ENCODE peak calls at places on chromosome 3, in five cellular contexts. E, P, D, Q and I are unnamed samples.

GRCh38 chr3:32423956-32424558 is 32.4 kb downstream of the CMTM7 start:
- DNase-seq in E (no peak), P (peak; percentile 37), D (no peak), Q (no peak), I (no peak)

GRCh38 chr3:62421275-62421674 is 47.9 kb upstream of the FEZF2 start:
- DNase-seq in E (no peak), P (no peak), D (no peak), Q (no peak), I (no peak)

GRCh38 chr3:73610493-73610892 is 14.2 kb downstream of the PDZRN3 start:
- DNase-seq in E (no peak), P (no peak), D (no peak), Q (no peak), I (no peak)

GRCh38 chr3:184305577-184305976 is 6.5 kb downstream of the PSMD2 start:
- DNase-seq in E (peak; percentile 38), P (no peak), D (no peak), Q (no peak), I (no peak)

GRCh38 chr3:13170317-13170716 is 97.1 kb upstream of the IQSEC1 start:
- DNase-seq in E (no peak), P (no peak), D (no peak), Q (no peak), I (no peak)

GRCh38 chr3:141575879-141576743 is 89.3 kb downstream of the RASA2 start:
- DNase-seq in E (peak; percentile 26), P (no peak), D (no peak), Q (no peak), I (no peak)

GRCh38 chr3:186315581-186316354 is 46.3 kb downstream of the DGKG start:
- DNase-seq in E (no peak), P (no peak), D (no peak), Q (no peak), I (no peak)

GRCh38 chr3:181880339-181880738 is 168.6 kb downstream of the SOX2 start:
- DNase-seq in E (no peak), P (peak; percentile 64), D (no peak), Q (no peak), I (no peak)

GRCh38 chr3:30167511-30168135 is 438.8 kb upstream of the TGFBR2 start:
- DNase-seq in E (no peak), P (no peak), D (no peak), Q (no peak), I (no peak)

GRCh38 chr3:136023264-136023978 is 57.9 kb downstream of the PPP2R3A start:
- DNase-seq in E (no peak), P (no peak), D (no peak), Q (no peak), I (no peak)

GRCh38 chr3:4982773-4983738 is 3.8 kb downstream of the BHLHE40 start:
- DNase-seq in E (peak; percentile 60), P (peak; percentile 62), D (no peak), Q (no peak), I (no peak)

GRCh38 chr3:32347286-32348125 is 44.1 kb upstream of the CMTM7 start:
- DNase-seq in E (no peak), P (peak; percentile 53), D (no peak), Q (no peak), I (no peak)

GRCh38 chr3:120145498-120146285 is 51.4 kb upstream of the GSK3B start:
- DNase-seq in E (no peak), P (no peak), D (peak; percentile 56), Q (no peak), I (peak; percentile 15)

GRCh38 chr3:120147072-120147871 is 53.0 kb upstream of the GSK3B start:
- DNase-seq in E (peak; percentile 39), P (no peak), D (peak; percentile 46), Q (no peak), I (no peak)

GRCh38 chr3:120151796-120152195 is 57.5 kb upstream of the GSK3B start:
- DNase-seq in E (no peak), P (no peak), D (no peak), Q (no peak), I (no peak)

GRCh38 chr3:120144267-120144666 is 50.0 kb upstream of the GSK3B start:
- DNase-seq in E (no peak), P (no peak), D (no peak), Q (no peak), I (no peak)

DNA sequence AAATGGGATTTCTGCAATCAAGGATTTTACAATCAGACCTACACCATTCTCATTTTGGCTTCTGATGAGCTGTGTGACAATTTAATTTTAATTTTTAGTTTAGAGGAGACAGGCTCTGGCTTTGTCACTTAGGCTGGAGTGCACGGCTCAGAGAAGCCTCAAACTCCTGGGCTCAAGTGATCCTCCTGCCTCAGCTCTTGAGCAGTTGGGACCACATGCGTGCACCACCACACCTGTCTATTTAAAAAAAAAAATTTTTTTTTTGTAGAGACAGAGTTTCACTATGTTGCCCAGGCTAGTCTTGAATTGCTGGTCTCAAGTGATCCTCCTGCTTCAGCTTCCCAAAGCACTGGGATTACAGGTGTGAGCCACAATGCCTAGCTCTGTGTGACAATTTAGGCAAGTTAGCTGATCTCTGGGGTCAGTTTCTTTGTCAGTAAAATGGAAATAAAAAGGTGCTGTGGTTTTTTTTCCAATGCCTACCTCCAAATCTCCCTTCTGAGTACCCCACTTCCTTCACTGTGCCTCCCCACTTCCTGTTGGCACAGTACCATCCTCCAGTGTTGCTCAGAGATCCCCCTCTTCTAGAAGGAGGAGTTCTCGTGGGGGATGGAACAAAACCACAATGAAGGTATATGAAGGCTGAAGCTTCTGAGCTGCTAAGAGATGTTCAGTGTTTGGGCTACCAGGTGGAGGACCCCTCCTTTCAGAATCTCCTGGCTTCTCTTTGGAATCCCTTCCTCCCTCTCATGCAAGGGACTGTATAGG is 54.1 kb upstream of the GSK3B start:
- DNase-seq in E (peak; percentile 4), P (no peak), D (no peak), Q (no peak), I (no peak)
- TF ChIP-seq POLR2A in E (no peak), P (no peak), D (no peak), Q (no peak), I (no peak)

GRCh38 chr3:193844472-193844871 is 251.5 kb downstream of the OPA1 start:
- DNase-seq in E (no peak), P (no peak), D (no peak), Q (no peak), I (no peak)
- TF ChIP-seq POLR2A in E (no peak), P (no peak), D (no peak), Q (no peak), I (no peak)

GRCh38 chr3:9503283-9503682 is 50.3 kb downstream of the LHFPL4 start:
- DNase-seq in E (peak; percentile 77), P (peak; percentile 90), D (peak; percentile 37), Q (peak; percentile 73), I (peak; percentile 64)

GRCh38 chr3:9500108-9501050 is 53.2 kb downstream of the LHFPL4 start:
- DNase-seq in E (peak; percentile 73), P (peak; percentile 67), D (no peak), Q (peak; percentile 52), I (peak; percentile 84)

GRCh38 chr3:9499455-9500107 is 54.0 kb downstream of the LHFPL4 start:
- DNase-seq in E (no peak), P (no peak), D (no peak), Q (peak; percentile 31), I (no peak)

GRCh38 chr3:9498781-9499180 is 54.8 kb downstream of the LHFPL4 start:
- DNase-seq in E (no peak), P (no peak), D (no peak), Q (no peak), I (no peak)

DNA sequence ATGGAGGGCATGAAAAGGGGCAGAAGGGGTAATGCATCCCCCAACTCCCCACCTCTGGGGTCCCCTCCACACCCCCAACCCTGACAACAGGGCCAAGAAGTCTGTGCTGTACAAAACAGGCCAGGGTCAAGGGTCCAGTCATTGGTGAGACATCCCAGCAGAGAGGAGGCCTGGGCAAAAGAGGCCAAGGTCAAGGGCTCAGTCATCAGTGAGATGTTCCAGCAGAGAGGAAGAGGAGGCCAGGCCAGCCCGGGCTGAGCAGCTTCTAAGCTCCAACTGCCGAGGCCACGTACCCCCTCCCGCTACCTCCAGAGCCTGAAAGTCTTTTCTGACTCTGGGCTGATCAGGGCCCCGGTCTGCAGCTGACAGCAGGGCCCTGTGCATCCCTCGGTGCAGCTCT is 52.4 kb downstream of the LHFPL4 start:
- DNase-seq in E (no peak), P (peak; percentile 71), D (no peak), Q (no peak), I (no peak)
- TF ChIP-seq POLR2A in E (no peak), P (no peak), D (no peak), Q (no peak), I (no peak)

DNA sequence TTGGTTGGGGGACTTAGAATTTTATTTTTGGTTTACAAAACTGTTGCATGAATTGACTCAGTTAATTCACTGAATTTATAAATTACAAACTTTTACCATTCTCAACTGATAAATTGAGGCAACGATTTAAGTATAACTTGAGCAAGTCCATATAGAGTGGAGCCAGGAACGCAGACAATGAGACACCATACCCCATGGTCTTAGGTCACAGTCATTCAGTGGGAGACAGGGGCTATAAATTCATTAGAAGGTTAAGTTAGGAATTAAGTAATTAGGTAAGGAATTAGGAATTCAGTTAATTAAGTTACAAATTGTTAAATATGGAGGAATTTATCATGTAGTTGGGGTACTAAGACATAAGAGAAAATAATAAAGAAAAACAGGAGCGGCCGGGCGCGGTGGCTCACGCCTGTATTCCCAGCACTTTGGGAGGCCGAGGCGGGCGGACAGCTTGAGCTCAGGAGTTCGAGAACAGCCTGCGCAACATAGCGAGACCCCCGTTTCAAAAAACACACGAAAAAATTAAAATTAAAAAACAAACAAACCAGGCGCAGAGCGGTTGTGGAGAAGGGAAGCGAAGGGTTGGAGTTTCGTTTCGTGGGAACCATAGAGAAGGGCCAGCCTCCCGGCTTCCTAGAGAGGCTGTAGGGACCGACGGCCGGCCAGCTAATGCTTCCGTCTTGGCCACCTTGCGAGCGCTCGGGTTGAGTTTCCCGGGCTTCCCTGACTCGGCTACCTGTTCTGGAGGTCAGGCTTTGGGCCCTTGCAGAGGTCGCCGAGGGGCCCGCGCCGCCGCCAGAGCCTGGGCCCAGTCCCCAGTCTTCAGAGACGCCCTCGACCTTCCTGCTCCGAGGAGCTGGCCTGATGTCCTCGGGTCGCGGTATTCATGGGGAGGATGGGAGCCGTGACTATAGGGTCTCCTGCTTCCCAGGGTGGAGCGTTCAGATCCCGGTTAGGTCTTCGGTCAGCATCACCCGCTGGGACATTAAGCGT is at the start of gene ZNF619:
- DNase-seq in E (peak; percentile 76), P (peak; percentile 83), D (peak; percentile 61), Q (peak; percentile 74), I (peak; percentile 59)
- TF ChIP-seq POLR2A in E (peak; percentile 27), P (peak; percentile 22), D (no peak), Q (no peak), I (peak; percentile 16)

DNA sequence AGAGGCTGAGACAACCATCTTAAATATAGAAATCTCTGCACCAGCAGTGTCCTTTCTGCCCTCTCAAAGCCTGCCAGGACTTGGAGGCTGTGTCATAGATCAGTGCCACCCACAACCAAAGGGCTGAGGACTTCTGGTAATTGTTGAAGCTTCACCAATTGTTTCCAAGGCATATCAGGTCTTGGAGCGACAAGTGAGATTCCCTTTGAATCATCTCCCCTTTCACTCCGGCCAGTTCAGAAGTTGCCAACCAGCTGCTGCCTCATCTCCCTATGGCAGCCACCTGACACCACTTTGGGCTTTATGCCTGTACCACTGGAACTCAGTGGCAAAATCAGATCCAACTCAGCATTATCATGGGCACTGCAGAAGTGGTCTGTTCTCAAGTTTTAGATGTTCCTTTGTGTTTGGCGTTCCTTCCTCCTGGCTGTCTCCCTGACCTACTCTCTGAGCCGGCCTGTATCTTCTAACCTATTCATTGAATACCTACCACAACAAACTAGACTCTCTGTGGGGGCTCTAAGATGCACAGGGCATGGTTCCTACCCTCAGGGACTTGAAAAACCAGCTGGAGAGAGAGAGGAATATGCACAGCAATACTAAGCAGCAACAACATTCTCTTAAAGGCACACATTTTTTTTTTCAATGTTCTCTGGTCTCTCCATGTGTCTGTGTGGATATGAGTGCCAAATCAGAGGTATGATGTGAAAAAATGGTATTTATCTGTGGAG is 90.8 kb upstream of the PFN2 start:
- DNase-seq in E (no peak), P (no peak), D (no peak), Q (no peak), I (no peak)
- TF ChIP-seq POLR2A in E (no peak), P (no peak), D (no peak), Q (no peak), I (no peak)